ENCODE peak calls at places on chromosomes 6 and 20, in ten cellular contexts. J, M, W, F, D, L, K, A, B and P are unnamed samples.

GRCh38 chr20:5188736-5189135 is 61.9 kb downstream of the CDS2 start:
- DNase-seq in J (no peak), M (no peak), W (no peak), F (no peak), D (no peak), L (no peak), K (no peak), A (no peak), B (no peak), P (no peak)

GRCh38 chr6:88843040-88843439 is 120.4 kb downstream of the RNGTT start:
- DNase-seq in J (no peak), M (no peak), W (no peak), F (no peak), D (peak; percentile 86), L (peak; percentile 8), K (no peak), A (no peak), B (no peak), P (no peak)

GRCh38 chr6:78062993-78063392 is 410.2 kb downstream of the MEI4 start:
- DNase-seq in J (no peak), M (no peak), W (no peak), F (no peak), D (no peak), L (no peak), K (no peak), A (no peak), B (no peak), P (no peak)

GRCh38 chr6:27668442-27669275 is 195.8 kb upstream of the ZNF184 start:
- DNase-seq in J (no peak), M (no peak), W (no peak), F (peak; percentile 82), D (peak; percentile 88), L (peak; percentile 93), K (peak; percentile 78), A (peak; percentile 82), B (no peak), P (no peak)

GRCh38 chr6:73585566-73586415 is 65.0 kb upstream of the EEF1A1 start:
- DNase-seq in J (no peak), M (no peak), W (no peak), F (peak; percentile 44), D (peak; percentile 83), L (peak; percentile 72), K (peak; percentile 44), A (peak; percentile 81), B (no peak), P (no peak)

GRCh38 chr6:139858444-139858843 is 484.0 kb upstream of the CITED2 start:
- DNase-seq in J (no peak), M (no peak), W (no peak), F (no peak), D (no peak), L (peak; percentile 55), K (no peak), A (no peak), B (no peak), P (no peak)

GRCh38 chr6:129432738-129433137 is 277.2 kb downstream of the ARHGAP18 start:
- DNase-seq in J (no peak), M (no peak), W (no peak), F (no peak), D (no peak), L (peak; percentile 31), K (no peak), A (peak; percentile 23), B (no peak), P (no peak)

GRCh38 chr20:58131111-58131510 is 97.3 kb downstream of the ANKRD60 start:
- DNase-seq in J (peak; percentile 27), M (no peak), W (no peak), F (no peak), D (peak; percentile 64), L (peak; percentile 30), K (peak; percentile 48), A (no peak), B (no peak), P (peak; percentile 57)

GRCh38 chr6:26493258-26493657 is 6.8 kb upstream of the BTN1A1 start:
- DNase-seq in J (no peak), M (no peak), W (no peak), F (peak; percentile 38), D (peak; percentile 20), L (peak; percentile 27), K (no peak), A (peak; percentile 30), B (no peak), P (no peak)

GRCh38 chr6:53854843-53855567 is 60.2 kb downstream of the LRRC1 start:
- DNase-seq in J (no peak), M (no peak), W (no peak), F (no peak), D (no peak), L (no peak), K (no peak), A (no peak), B (no peak), P (no peak)

GRCh38 chr6:3838992-3839867 is 9.9 kb upstream of the FAM50B start:
- DNase-seq in J (no peak), M (no peak), W (peak; percentile 44), F (no peak), D (peak; percentile 28), L (no peak), K (no peak), A (no peak), B (no peak), P (no peak)

GRCh38 chr6:22754111-22754510 is 184.7 kb downstream of the HDGFL1 start:
- DNase-seq in J (no peak), M (no peak), W (no peak), F (no peak), D (peak; percentile 53), L (peak; percentile 51), K (no peak), A (no peak), B (no peak), P (no peak)

GRCh38 chr20:54340667-54341081 is 132.8 kb downstream of the PFDN4 start:
- DNase-seq in J (no peak), M (no peak), W (no peak), F (no peak), D (peak; percentile 85), L (peak; percentile 11), K (no peak), A (no peak), B (no peak), P (no peak)

DNA sequence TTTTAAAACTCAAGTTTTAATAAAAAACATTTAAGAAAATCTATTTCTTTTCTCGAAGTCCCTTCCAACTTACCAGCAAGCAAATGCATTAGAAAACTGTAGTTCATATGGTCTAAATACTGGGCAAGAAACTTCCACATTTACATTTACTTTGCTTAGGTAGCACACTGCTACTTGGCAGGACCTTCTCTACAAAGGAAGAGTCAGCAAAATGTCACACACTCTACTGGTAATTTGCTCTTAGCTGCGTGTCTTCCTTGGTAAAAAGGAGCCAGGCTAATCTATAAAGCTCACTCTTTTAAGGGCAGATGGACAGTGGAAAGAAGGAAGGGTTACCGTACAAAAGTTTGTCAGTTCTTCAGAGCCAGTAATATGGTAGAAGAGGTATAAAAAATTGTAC is 45.7 kb downstream of the MAP3K7 start:
- DNase-seq in J (no peak), M (no peak), W (no peak), F (no peak), D (no peak), L (no peak), K (no peak), A (no peak), B (no peak), P (no peak)
- H3K4me1 ChIP-seq in J (no peaks in the 10 kb centered on the region), M (peaks cover 33% of the 10 kb centered on the region), W (no peaks in the 10 kb centered on the region), F (no peaks in the 10 kb centered on the region), D (no peaks in the 10 kb centered on the region), L (no peaks in the 10 kb centered on the region), K (no peaks in the 10 kb centered on the region), A (peaks cover 25% of the 10 kb centered on the region), B (peaks cover 23% of the 10 kb centered on the region), P (peaks cover 28% of the 10 kb centered on the region)

GRCh38 chr20:62820962-62821725 is 4.3 kb downstream of the COL9A3 start:
- DNase-seq in J (no peak), M (no peak), W (no peak), F (no peak), D (no peak), L (no peak), K (no peak), A (no peak), B (no peak), P (no peak)
- H3K4me1 ChIP-seq in J (peaks cover 59% of the 10 kb centered on the region), M (peaks cover 50% of the 10 kb centered on the region), W (no peaks in the 10 kb centered on the region), F (peaks cover 100% of the 10 kb centered on the region), D (peaks cover 13% of the 10 kb centered on the region), L (peaks cover 27% of the 10 kb centered on the region), K (peaks cover 10% of the 10 kb centered on the region), A (peaks cover 27% of the 10 kb centered on the region), B (peaks cover 23% of the 10 kb centered on the region), P (peaks cover 58% of the 10 kb centered on the region)

GRCh38 chr6:111782887-111783286 is 90.4 kb downstream of the FYN start:
- DNase-seq in J (no peak), M (no peak), W (no peak), F (no peak), D (no peak), L (no peak), K (no peak), A (no peak), B (no peak), P (no peak)
- H3K4me1 ChIP-seq in J (no peaks in the 10 kb centered on the region), M (peaks cover 57% of the 10 kb centered on the region), W (no peaks in the 10 kb centered on the region), F (no peaks in the 10 kb centered on the region), D (peaks cover 2% of the 10 kb centered on the region), L (no peaks in the 10 kb centered on the region), K (peaks cover 15% of the 10 kb centered on the region), A (peaks cover 15% of the 10 kb centered on the region), B (peaks cover 27% of the 10 kb centered on the region), P (peaks cover 53% of the 10 kb centered on the region)

DNA sequence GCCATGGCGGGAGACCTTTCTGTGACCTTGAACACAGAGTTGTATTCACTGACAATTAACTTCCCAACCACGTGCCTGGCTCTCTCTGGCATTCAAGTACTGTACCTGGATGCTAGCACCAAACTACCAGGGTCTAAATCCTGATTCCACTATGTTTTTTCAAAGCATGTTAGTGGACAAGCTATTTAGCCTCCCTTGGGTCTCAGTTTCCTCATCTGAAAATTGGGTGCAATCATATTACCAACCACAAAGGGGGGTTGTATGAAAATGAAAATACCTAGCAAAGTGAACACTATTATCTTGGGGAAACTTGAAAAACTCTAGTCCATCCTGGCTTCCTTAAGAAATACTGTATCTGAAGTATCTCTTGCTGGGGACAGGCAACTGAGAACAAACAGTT is 308.7 kb upstream of the SGK1 start:
- DNase-seq in J (no peak), M (no peak), W (no peak), F (no peak), D (no peak), L (no peak), K (no peak), A (no peak), B (no peak), P (no peak)
- H3K4me1 ChIP-seq in J (no peaks in the 10 kb centered on the region), M (no peaks in the 10 kb centered on the region), W (peaks cover 4% of the 10 kb centered on the region), F (no peaks in the 10 kb centered on the region), D (no peaks in the 10 kb centered on the region), L (peaks cover 9% of the 10 kb centered on the region), K (peaks cover 2% of the 10 kb centered on the region), A (peaks cover 30% of the 10 kb centered on the region), B (peaks cover 4% of the 10 kb centered on the region), P (peaks cover 9% of the 10 kb centered on the region)

DNA sequence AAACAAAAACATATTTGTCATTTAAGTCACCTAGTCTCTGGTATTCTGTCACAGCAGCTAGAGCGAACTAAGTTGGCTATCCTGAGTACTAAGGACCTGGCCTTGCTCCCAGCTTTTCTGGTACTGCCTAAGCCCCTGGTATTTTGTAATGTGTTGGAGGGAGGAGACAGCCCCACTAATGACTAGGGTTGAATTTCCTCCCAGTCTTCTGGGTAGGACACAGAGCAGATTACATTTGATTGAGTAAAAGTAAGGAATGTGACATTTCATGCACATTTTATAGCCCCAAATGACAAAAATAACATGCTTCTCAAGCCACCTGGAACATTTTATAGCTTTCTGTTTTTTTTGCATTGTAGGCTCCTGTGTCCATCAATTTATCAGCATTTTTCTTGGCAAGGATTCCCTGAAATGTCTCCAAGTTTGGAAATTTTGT is 47.9 kb upstream of the DDR1 start:
- DNase-seq in J (no peak), M (peak; percentile 24), W (no peak), F (no peak), D (peak; percentile 78), L (no peak), K (peak; percentile 63), A (peak; percentile 39), B (no peak), P (peak; percentile 74)
- H3K4me1 ChIP-seq in J (peaks cover 13% of the 10 kb centered on the region), M (peaks cover 14% of the 10 kb centered on the region), W (no peaks in the 10 kb centered on the region), F (peaks cover 24% of the 10 kb centered on the region), D (no peaks in the 10 kb centered on the region), L (no peaks in the 10 kb centered on the region), K (peaks cover 1% of the 10 kb centered on the region), A (no peaks in the 10 kb centered on the region), B (peaks cover 12% of the 10 kb centered on the region), P (peaks cover 33% of the 10 kb centered on the region)